ENCODE peak calls at places on chromosome 18, in six cellular contexts. J is activated gamma-delta T cell, U is OCI-LY7, K is Peyer's patch, Y is retinal pigment epithelial cell, Q is HS-5. N is an unnamed sample.

GRCh38 chr18:37565985-37566478 is 434 bp upstream of the CELF4 start:
- DNase-seq in K (peak), U (no peak), Q (peak), Y (no peak), J (no peak), N (peak)

GRCh38 chr18:77067315-77068061 is 65.1 kb downstream of the MBP start:
- DNase-seq in J (peak), K (peak), Q (peak), U (no peak), Y (peak), N (peak)

GRCh38 chr18:21218862-21219261 is 23.2 kb upstream of the GREB1L start:
- DNase-seq in J (no peak), U (no peak), Q (no peak), K (no peak), Y (no peak), N (no peak)

GRCh38 chr18:39647627-39648502 is 2082.3 kb upstream of the CELF4 start:
- DNase-seq in J (no peak), Q (no peak), K (no peak), U (no peak), Y (peak), N (no peak)

GRCh38 chr18:80067321-80067720 is 33.1 kb downstream of the RBFA start:
- DNase-seq in U (no peak), J (no peak), Q (no peak), Y (no peak), K (no peak), N (no peak)

GRCh38 chr18:37577051-37577611 is 11.5 kb upstream of the CELF4 start:
- DNase-seq in Y (no peak), K (no peak), J (no peak), Q (no peak), U (no peak), N (no peak)

GRCh38 chr18:57331718-57332117 is 20.6 kb upstream of the ST8SIA3 start:
- DNase-seq in U (no peak), Q (no peak), Y (no peak), J (no peak), K (no peak), N (no peak)

GRCh38 chr18:21074336-21075323 is 37.0 kb downstream of the ROCK1 start:
- DNase-seq in Y (no peak), J (no peak), U (peak), K (no peak), Q (no peak), N (no peak)

GRCh38 chr18:35939166-35939565 is 33.3 kb upstream of the RMP24 start:
- DNase-seq in U (peak), Y (no peak), K (no peak), Q (no peak), J (no peak), N (no peak)

GRCh38 chr18:54883816-54884604 is 55.7 kb downstream of the RAB27B start:
- DNase-seq in Q (no peak), Y (no peak), J (no peak), K (no peak), U (no peak), N (peak)

N was measured in ACHN.